ENCODE peak calls at places on chromosomes 1 and 21, in seven cellular contexts. One of them, this sample, is unnamed. For H3K27me3 and H3K4me1, the result is how much of the 10 kb centered on the place peaks cover.

GRCh38 chr1:27416387-27417111 is 24.1 kb downstream of the GPR3 start:
- DNase-seq in neural progenitor cell: peak
- DNase-seq in CD8-positive, alpha-beta T cell: peak
- DNase-seq in tibial nerve: no peak
- DNase-seq in sigmoid colon: no peak
- DNase-seq in A673: peak
- DNase-seq in lower lobe of right lung: no peak
- DNase-seq in this sample: no peak

GRCh38 chr1:28449904-28450303 is 55.9 kb upstream of the RCC1 start:
- DNase-seq in neural progenitor cell: no peak
- DNase-seq in CD8-positive, alpha-beta T cell: peak
- DNase-seq in tibial nerve: no peak
- DNase-seq in sigmoid colon: no peak
- DNase-seq in A673: no peak
- DNase-seq in lower lobe of right lung: no peak
- DNase-seq in this sample: no peak

GRCh38 chr1:15573477-15573876 is 11.4 kb downstream of the AGMAT start:
- DNase-seq in neural progenitor cell: peak
- DNase-seq in CD8-positive, alpha-beta T cell: no peak
- DNase-seq in tibial nerve: no peak
- DNase-seq in sigmoid colon: no peak
- DNase-seq in A673: no peak
- DNase-seq in lower lobe of right lung: no peak
- DNase-seq in this sample: no peak

GRCh38 chr1:90721210-90722194 is 4.4 kb upstream of the BARHL2 start:
- DNase-seq in neural progenitor cell: peak
- DNase-seq in CD8-positive, alpha-beta T cell: peak
- DNase-seq in tibial nerve: no peak
- DNase-seq in sigmoid colon: no peak
- DNase-seq in A673: peak
- DNase-seq in lower lobe of right lung: no peak
- DNase-seq in this sample: peak

GRCh38 chr1:159900086-159900680 is at the start of gene CFAP45:
- DNase-seq in neural progenitor cell: peak
- DNase-seq in CD8-positive, alpha-beta T cell: no peak
- DNase-seq in tibial nerve: peak
- DNase-seq in sigmoid colon: peak
- DNase-seq in A673: peak
- DNase-seq in lower lobe of right lung: peak
- DNase-seq in this sample: peak

GRCh38 chr1:101683561-101683960 is 313.2 kb downstream of the OLFM3 start:
- DNase-seq in neural progenitor cell: no peak
- DNase-seq in CD8-positive, alpha-beta T cell: no peak
- DNase-seq in tibial nerve: no peak
- DNase-seq in sigmoid colon: no peak
- DNase-seq in A673: no peak
- DNase-seq in lower lobe of right lung: no peak
- DNase-seq in this sample: no peak

GRCh38 chr1:48676376-48676775 is 100.3 kb downstream of the BEND5 start:
- DNase-seq in neural progenitor cell: no peak
- DNase-seq in CD8-positive, alpha-beta T cell: no peak
- DNase-seq in tibial nerve: no peak
- DNase-seq in sigmoid colon: no peak
- DNase-seq in A673: no peak
- DNase-seq in lower lobe of right lung: no peak
- DNase-seq in this sample: no peak

GRCh38 chr1:85295006-85295431 is 18.6 kb upstream of the BCL10 start:
- DNase-seq in neural progenitor cell: no peak
- DNase-seq in CD8-positive, alpha-beta T cell: no peak
- DNase-seq in tibial nerve: no peak
- DNase-seq in sigmoid colon: no peak
- DNase-seq in A673: no peak
- DNase-seq in lower lobe of right lung: no peak
- DNase-seq in this sample: no peak

GRCh38 chr1:236103646-236104218 is 38.6 kb upstream of the GPR137B start:
- DNase-seq in neural progenitor cell: peak
- DNase-seq in CD8-positive, alpha-beta T cell: peak
- DNase-seq in tibial nerve: peak
- DNase-seq in sigmoid colon: no peak
- DNase-seq in A673: peak
- DNase-seq in lower lobe of right lung: no peak
- DNase-seq in this sample: peak

GRCh38 chr1:224252466-224252865 is 69.4 kb downstream of the DEGS1 start:
- DNase-seq in neural progenitor cell: no peak
- DNase-seq in CD8-positive, alpha-beta T cell: no peak
- DNase-seq in tibial nerve: no peak
- DNase-seq in sigmoid colon: no peak
- DNase-seq in A673: no peak
- DNase-seq in lower lobe of right lung: no peak
- DNase-seq in this sample: no peak

GRCh38 chr1:154483941-154484803 is 17.8 kb upstream of the TDRD10 start:
- DNase-seq in neural progenitor cell: no peak
- DNase-seq in CD8-positive, alpha-beta T cell: no peak
- DNase-seq in tibial nerve: no peak
- DNase-seq in sigmoid colon: no peak
- DNase-seq in A673: peak
- DNase-seq in lower lobe of right lung: peak
- DNase-seq in this sample: peak

GRCh38 chr1:31939484-31940329 is 1.5 kb upstream of the PTP4A2 start:
- DNase-seq in neural progenitor cell: peak
- DNase-seq in CD8-positive, alpha-beta T cell: peak
- DNase-seq in tibial nerve: peak
- DNase-seq in sigmoid colon: no peak
- DNase-seq in A673: peak
- DNase-seq in lower lobe of right lung: peak
- DNase-seq in this sample: peak

GRCh38 chr1:7036393-7036792 is 251.1 kb downstream of the CAMTA1 start:
- DNase-seq in neural progenitor cell: no peak
- DNase-seq in CD8-positive, alpha-beta T cell: no peak
- DNase-seq in tibial nerve: no peak
- DNase-seq in sigmoid colon: no peak
- DNase-seq in A673: no peak
- DNase-seq in lower lobe of right lung: no peak
- DNase-seq in this sample: no peak

GRCh38 chr1:28751315-28752056 is 14.7 kb downstream of the YTHDF2 start:
- DNase-seq in neural progenitor cell: no peak
- DNase-seq in CD8-positive, alpha-beta T cell: no peak
- DNase-seq in tibial nerve: no peak
- DNase-seq in sigmoid colon: no peak
- DNase-seq in A673: no peak
- DNase-seq in lower lobe of right lung: no peak
- DNase-seq in this sample: no peak

GRCh38 chr21:46046471-46046870 is 51.4 kb upstream of the COL6A2 start:
- DNase-seq in neural progenitor cell: no peak
- DNase-seq in CD8-positive, alpha-beta T cell: no peak
- DNase-seq in tibial nerve: no peak
- DNase-seq in sigmoid colon: peak
- DNase-seq in A673: no peak
- DNase-seq in lower lobe of right lung: peak
- DNase-seq in this sample: no peak

GRCh38 chr1:15370781-15371467 is 38.8 kb upstream of the EFHD2 start:
- DNase-seq in neural progenitor cell: no peak
- DNase-seq in CD8-positive, alpha-beta T cell: no peak
- DNase-seq in tibial nerve: no peak
- DNase-seq in sigmoid colon: peak
- DNase-seq in A673: no peak
- DNase-seq in lower lobe of right lung: no peak
- DNase-seq in this sample: peak

GRCh38 chr1:248631354-248632041 is 3.4 kb downstream of the OR2T11 start:
- DNase-seq in neural progenitor cell: no peak
- DNase-seq in CD8-positive, alpha-beta T cell: no peak
- DNase-seq in tibial nerve: no peak
- DNase-seq in sigmoid colon: no peak
- DNase-seq in A673: peak
- DNase-seq in lower lobe of right lung: no peak
- DNase-seq in this sample: no peak

GRCh38 chr1:232329103-232329788 is 300.7 kb downstream of the SIPA1L2 start:
- DNase-seq in neural progenitor cell: no peak
- DNase-seq in CD8-positive, alpha-beta T cell: no peak
- DNase-seq in tibial nerve: no peak
- DNase-seq in sigmoid colon: no peak
- DNase-seq in A673: no peak
- DNase-seq in lower lobe of right lung: no peak
- DNase-seq in this sample: no peak

GRCh38 chr1:79104617-79105016 is 98.1 kb upstream of the ADGRL4 start:
- DNase-seq in neural progenitor cell: no peak
- DNase-seq in CD8-positive, alpha-beta T cell: no peak
- DNase-seq in tibial nerve: no peak
- DNase-seq in sigmoid colon: no peak
- DNase-seq in A673: no peak
- DNase-seq in lower lobe of right lung: no peak
- DNase-seq in this sample: no peak

GRCh38 chr1:220695426-220695825 is 5.3 kb downstream of the C1orf115 start:
- DNase-seq in neural progenitor cell: no peak
- DNase-seq in CD8-positive, alpha-beta T cell: no peak
- DNase-seq in tibial nerve: no peak
- DNase-seq in sigmoid colon: no peak
- DNase-seq in A673: no peak
- DNase-seq in lower lobe of right lung: no peak
- DNase-seq in this sample: no peak

DNA sequence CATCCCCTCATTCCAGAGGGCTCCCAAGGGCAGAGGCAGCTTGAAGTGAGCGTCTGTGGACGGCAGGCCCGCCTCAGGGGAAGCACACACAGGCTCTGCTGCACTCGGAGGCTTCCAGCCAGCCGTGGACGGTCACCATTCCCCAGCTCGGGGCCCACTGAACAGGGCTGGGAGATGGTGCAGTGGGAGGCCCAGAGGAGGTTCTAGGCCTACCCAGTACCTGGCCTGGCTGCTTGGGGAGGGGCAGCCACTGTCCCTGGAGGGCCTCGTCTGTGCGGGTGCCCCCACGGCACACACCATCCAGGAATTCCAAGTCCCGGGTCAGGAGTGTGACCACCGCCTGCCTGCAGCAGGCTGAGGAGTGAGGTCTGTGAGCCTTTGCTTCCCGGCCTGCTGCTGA is 80.4 kb downstream of the SIK1 start:
- DNase-seq in neural progenitor cell: no peak
- DNase-seq in CD8-positive, alpha-beta T cell: no peak
- DNase-seq in tibial nerve: no peak
- DNase-seq in sigmoid colon: no peak
- DNase-seq in A673: no peak
- DNase-seq in lower lobe of right lung: no peak
- DNase-seq in this sample: no peak
- H3K27me3 ChIP-seq in neural progenitor cell: under half
- H3K27me3 ChIP-seq in CD8-positive, alpha-beta T cell: under half
- H3K27me3 ChIP-seq in tibial nerve: under half
- H3K27me3 ChIP-seq in sigmoid colon: under half
- H3K27me3 ChIP-seq in A673: under half
- H3K27me3 ChIP-seq in lower lobe of right lung: under half
- H3K27me3 ChIP-seq in this sample: under half

DNA sequence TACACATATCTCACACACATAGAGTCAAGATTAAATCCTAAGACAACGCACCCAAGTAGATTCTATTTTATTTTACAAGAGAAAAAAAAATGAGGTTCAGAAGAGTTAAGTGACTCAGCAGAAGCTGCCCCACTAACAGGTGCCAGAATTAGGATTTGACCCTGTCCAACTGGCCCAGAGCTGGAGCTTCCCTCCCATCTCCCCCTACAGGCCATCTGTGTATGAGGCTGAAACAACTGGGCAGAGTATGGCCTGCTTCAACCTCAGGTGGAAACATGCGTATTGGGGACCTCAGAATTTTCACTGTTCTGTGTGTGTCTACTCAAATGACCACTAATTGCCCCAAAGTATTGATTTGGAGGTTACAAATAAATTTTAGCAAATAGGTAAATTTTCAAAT is 29.9 kb downstream of the PSMG1 start:
- DNase-seq in neural progenitor cell: peak
- DNase-seq in CD8-positive, alpha-beta T cell: no peak
- DNase-seq in tibial nerve: no peak
- DNase-seq in sigmoid colon: no peak
- DNase-seq in A673: peak
- DNase-seq in lower lobe of right lung: no peak
- DNase-seq in this sample: no peak
- H3K4me1 ChIP-seq in neural progenitor cell: under half
- H3K4me1 ChIP-seq in CD8-positive, alpha-beta T cell: under half
- H3K4me1 ChIP-seq in tibial nerve: under half
- H3K4me1 ChIP-seq in sigmoid colon: under half
- H3K4me1 ChIP-seq in A673: under half
- H3K4me1 ChIP-seq in lower lobe of right lung: under half
- H3K4me1 ChIP-seq in this sample: under half

DNA sequence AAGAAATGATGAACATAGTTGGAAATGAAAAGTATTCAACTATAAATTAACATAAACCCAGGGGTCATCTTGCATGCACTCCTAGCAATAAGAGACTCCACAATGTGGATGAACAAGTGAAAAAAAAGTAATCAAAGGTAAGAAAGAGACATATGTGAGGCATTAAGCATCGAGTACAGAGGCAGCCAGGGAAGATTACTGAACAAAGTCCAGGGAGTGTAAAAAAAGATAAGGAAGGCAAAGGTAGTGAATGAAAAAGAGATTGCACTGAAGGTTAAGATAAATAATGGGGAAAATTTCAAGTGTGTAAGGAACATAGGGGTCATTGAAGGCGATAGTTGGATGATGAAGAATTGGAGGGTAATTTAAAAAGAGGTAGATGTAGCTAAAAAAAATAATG is 330.7 kb upstream of the PROX1 start:
- DNase-seq in neural progenitor cell: no peak
- DNase-seq in CD8-positive, alpha-beta T cell: no peak
- DNase-seq in tibial nerve: no peak
- DNase-seq in sigmoid colon: no peak
- DNase-seq in A673: no peak
- DNase-seq in lower lobe of right lung: no peak
- DNase-seq in this sample: no peak
- H3K27me3 ChIP-seq in neural progenitor cell: under half
- H3K27me3 ChIP-seq in CD8-positive, alpha-beta T cell: under half
- H3K27me3 ChIP-seq in tibial nerve: under half
- H3K27me3 ChIP-seq in sigmoid colon: under half
- H3K27me3 ChIP-seq in A673: half or more
- H3K27me3 ChIP-seq in lower lobe of right lung: under half
- H3K27me3 ChIP-seq in this sample: under half

DNA sequence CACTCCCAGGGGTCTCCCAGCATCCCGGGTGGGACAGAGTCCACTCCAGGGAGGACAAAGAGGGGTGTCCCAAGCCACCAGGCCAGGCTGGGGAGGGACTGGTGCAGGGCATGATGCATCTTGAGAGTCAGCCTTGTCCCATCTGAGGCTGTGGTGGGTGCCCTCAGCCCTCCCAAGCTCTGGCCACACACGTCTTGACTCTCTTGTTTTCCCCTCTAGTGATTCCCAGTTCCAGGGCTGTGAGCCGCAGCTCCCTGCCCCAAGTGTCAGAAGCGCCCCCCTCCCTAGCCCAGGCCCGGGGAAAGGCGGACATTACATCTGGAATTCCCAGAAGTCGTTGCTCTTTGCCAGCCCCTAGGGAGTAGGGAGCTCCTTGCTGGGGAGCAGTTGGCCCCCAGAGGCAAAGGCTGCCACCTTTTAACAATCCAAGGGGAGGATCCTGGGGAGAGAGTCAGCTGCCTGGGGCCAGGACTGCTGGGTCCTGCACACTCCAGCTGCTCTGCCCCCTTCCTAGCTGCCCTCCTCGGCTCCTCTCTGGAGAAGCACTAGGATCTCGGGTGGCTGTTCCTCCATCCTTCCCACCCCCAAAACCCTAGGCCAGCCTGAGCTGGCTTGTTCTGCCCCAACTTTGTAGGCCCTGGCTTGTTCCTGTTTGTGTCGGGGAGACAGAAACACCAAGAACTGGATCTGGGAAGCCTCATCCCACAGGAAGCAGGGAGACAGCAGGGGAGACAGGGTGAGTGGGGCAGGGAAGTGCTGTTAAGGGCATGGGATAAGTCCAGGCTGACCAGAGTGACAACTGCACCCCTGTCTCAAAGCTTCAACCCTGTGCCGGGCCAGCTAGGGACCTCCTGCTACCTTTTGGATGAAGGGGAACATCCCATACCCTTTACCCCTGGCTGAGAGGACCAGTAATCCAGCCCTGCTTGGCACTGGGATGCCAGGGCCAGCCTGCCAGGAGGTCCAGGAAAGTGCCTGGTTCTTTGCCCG is 3.2 kb upstream of the PTPN7 start:
- DNase-seq in neural progenitor cell: no peak
- DNase-seq in CD8-positive, alpha-beta T cell: no peak
- DNase-seq in tibial nerve: no peak
- DNase-seq in sigmoid colon: no peak
- DNase-seq in A673: no peak
- DNase-seq in lower lobe of right lung: no peak
- DNase-seq in this sample: no peak
- H3K4me1 ChIP-seq in neural progenitor cell: under half
- H3K4me1 ChIP-seq in CD8-positive, alpha-beta T cell: half or more
- H3K4me1 ChIP-seq in tibial nerve: under half
- H3K4me1 ChIP-seq in sigmoid colon: under half
- H3K4me1 ChIP-seq in A673: under half
- H3K4me1 ChIP-seq in lower lobe of right lung: under half
- H3K4me1 ChIP-seq in this sample: under half

This sample was measured in stomach.